ENCODE peak calls at places on chromosomes 16 and 17, in seven cellular contexts. F is H1, S is IMR-90, O is H9, N is mesendoderm, G is mesenchymal stem cell, R is trophoblast cell. I is an unnamed sample.

GRCh38 chr16:50940275-50940854 is 198.5 kb downstream of the CYLD start:
- DNase-seq in F (no peak), S (no peak), O (no peak), N (no peak), G (no peak), R (no peak), I (no peak)

GRCh38 chr16:66427451-66427860 is 361 bp downstream of the BEAN1 start:
- DNase-seq in F (no peak), S (no peak), O (no peak), N (no peak), G (no peak), R (no peak), I (no peak)

GRCh38 chr17:44956076-44956475 is 8.5 kb upstream of the KIF18B start:
- DNase-seq in F (no peak), S (no peak), O (no peak), N (no peak), G (no peak), R (no peak), I (no peak)

GRCh38 chr17:32941419-32942032 is 13.6 kb downstream of the TMEM98 start:
- DNase-seq in F (no peak), S (no peak), O (no peak), N (no peak), G (no peak), R (peak; percentile 20), I (no peak)

GRCh38 chr16:627458-628239 is 3.1 kb upstream of the WFIKKN1 start:
- DNase-seq in F (peak; percentile 53), S (no peak), O (peak; percentile 33), N (no peak), G (no peak), R (no peak), I (no peak)

GRCh38 chr17:46072998-46073397 is 73.9 kb downstream of the STH start:
- DNase-seq in F (no peak), S (peak; percentile 80), O (no peak), N (peak; percentile 77), G (peak; percentile 74), R (peak; percentile 76), I (no peak)

GRCh38 chr16:49969356-49970030 is 55.5 kb upstream of the CNEP1R1 start:
- DNase-seq in F (no peak), S (no peak), O (no peak), N (no peak), G (peak; percentile 6), R (peak; percentile 66), I (no peak)

GRCh38 chr17:83159204-83160049 is 80.0 kb downstream of the METRNL start:
- DNase-seq in F (no peak), S (no peak), O (no peak), N (no peak), G (no peak), R (no peak), I (no peak)

GRCh38 chr16:47374629-47375028 is 86.2 kb downstream of the ITFG1 start:
- DNase-seq in F (no peak), S (peak; percentile 87), O (no peak), N (no peak), G (peak; percentile 27), R (no peak), I (no peak)

GRCh38 chr17:54972406-54973138 is 4.0 kb downstream of the STXBP4 start:
- DNase-seq in F (no peak), S (no peak), O (no peak), N (no peak), G (no peak), R (no peak), I (no peak)

GRCh38 chr17:62968445-62968923 is 2.4 kb downstream of the TANC2 start:
- DNase-seq in F (no peak), S (peak; percentile 94), O (peak; percentile 74), N (peak; percentile 92), G (peak; percentile 91), R (peak; percentile 90), I (peak; percentile 53)

GRCh38 chr17:19331134-19331533 is 31.4 kb downstream of the B9D1 start:
- DNase-seq in F (no peak), S (peak; percentile 92), O (no peak), N (no peak), G (peak; percentile 77), R (peak; percentile 84), I (no peak)

GRCh38 chr16:46947900-46948547 is 25.4 kb downstream of the DNAJA2 start:
- DNase-seq in F (no peak), S (peak; percentile 49), O (no peak), N (peak; percentile 30), G (peak; percentile 50), R (peak; percentile 58), I (peak; percentile 35)

GRCh38 chr16:63749256-63749655 is 1372.6 kb downstream of the CDH11 start:
- DNase-seq in F (no peak), S (no peak), O (no peak), N (no peak), G (peak; percentile 7), R (no peak), I (no peak)

GRCh38 chr17:67624886-67625656 is 92.7 kb upstream of the NOL11 start:
- DNase-seq in F (no peak), S (no peak), O (no peak), N (peak; percentile 8), G (no peak), R (no peak), I (no peak)

GRCh38 chr16:84933774-84934571 is 77.4 kb downstream of the ZDHHC7 start:
- DNase-seq in F (no peak), S (peak; percentile 47), O (no peak), N (no peak), G (no peak), R (no peak), I (no peak)

GRCh38 chr17:75897076-75898019 is 597 bp upstream of the TRIM65 start:
- DNase-seq in F (no peak), S (no peak), O (peak; percentile 74), N (peak; percentile 58), G (no peak), R (no peak), I (no peak)

GRCh38 chr16:76226011-76226410 is 51.2 kb upstream of the CNTNAP4 start:
- DNase-seq in F (no peak), S (no peak), O (no peak), N (no peak), G (peak; percentile 82), R (no peak), I (no peak)

GRCh38 chr17:72101526-72101925 is 19.3 kb upstream of the SOX9 start:
- DNase-seq in F (no peak), S (peak; percentile 47), O (no peak), N (no peak), G (no peak), R (no peak), I (no peak)

GRCh38 chr17:10987786-10988185 is 149.9 kb upstream of the PIRT start:
- DNase-seq in F (no peak), S (no peak), O (peak; percentile 12), N (no peak), G (no peak), R (no peak), I (no peak)
- H2BK120ac ChIP-seq in F (no peak overlapping the region), S (no peak overlapping the region), O (no peak overlapping the region), N (no peak overlapping the region), G (no peak overlapping the region), R (no peak overlapping the region), I (no peak overlapping the region)

GRCh38 chr16:17275076-17275732 is 195.6 kb downstream of the XYLT1 start:
- DNase-seq in F (no peak), S (no peak), O (no peak), N (no peak), G (no peak), R (no peak), I (no peak)

GRCh38 chr16:17276610-17277009 is 194.2 kb downstream of the XYLT1 start:
- DNase-seq in F (no peak), S (no peak), O (no peak), N (no peak), G (no peak), R (no peak), I (no peak)

GRCh38 chr16:17273142-17273561 is 197.6 kb downstream of the XYLT1 start:
- DNase-seq in F (no peak), S (peak; percentile 94), O (no peak), N (peak; percentile 72), G (no peak), R (peak; percentile 65), I (no peak)

GRCh38 chr16:17277981-17278381 is 192.8 kb downstream of the XYLT1 start:
- DNase-seq in F (peak; percentile 59), S (peak; percentile 7), O (peak; percentile 67), N (peak; percentile 67), G (no peak), R (peak; percentile 34), I (no peak)

DNA sequence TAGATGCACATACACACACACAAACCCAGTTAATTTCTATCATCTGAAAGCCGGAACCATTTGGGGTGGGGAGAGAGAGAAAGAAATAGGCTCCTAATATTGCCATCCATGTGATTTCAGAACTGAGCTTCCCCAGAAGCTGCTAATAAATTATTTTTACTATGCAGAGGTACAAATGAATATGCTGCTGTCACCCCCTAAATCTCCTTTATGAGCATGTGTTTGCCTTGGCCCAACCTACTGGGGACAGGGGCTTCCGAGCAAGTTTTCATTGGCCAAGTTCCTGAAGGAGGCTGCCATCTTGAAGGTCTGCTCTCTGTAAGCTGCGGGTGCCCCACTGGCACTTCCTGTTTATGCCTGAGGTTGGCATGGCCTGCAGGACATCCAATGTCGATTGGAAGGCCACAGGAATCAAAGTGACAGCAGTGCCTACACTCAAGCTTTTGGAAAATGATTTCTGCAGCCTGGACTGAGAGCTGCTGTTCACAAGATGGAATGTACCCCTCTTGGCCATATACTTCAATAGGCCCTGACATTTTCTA is 194.7 kb downstream of the XYLT1 start:
- DNase-seq in F (no peak), S (no peak), O (no peak), N (no peak), G (no peak), R (no peak), I (no peak)
- H4K8ac ChIP-seq in F (no peak overlapping the region), S (no peak overlapping the region), O (no peak overlapping the region), N (no peak overlapping the region), G (no peak overlapping the region), R (no peak overlapping the region), I (no peak overlapping the region)

DNA sequence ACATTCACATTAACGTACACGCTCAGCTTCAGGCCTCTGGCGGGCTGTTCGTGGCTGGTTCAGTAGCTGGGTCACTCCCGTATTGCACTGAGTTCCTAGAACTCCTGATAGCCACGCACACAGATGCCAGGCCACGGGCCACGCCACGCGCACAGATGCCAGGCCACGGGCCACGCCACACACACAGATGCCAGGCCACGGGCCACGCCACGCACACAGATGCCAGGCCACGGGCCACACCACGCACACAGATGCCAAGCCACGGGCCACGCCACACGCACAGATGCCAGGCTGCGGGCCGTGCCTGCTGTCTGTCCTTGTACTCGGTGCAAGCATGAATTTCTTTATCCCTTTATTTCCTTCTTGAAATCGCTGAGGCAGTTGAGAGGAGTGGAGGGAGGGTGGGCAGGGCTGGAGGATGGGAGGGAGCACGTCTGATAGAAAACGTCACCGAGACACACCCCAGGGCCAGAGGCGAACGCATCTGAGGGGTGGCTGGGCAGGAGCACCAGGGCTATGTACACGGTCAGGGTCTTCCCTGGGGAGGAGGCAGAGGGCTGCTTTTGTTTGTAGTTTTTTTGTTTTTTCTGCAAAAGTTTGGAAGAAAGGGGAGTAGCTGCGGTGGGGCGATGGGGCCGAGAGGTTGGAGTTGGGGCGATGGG is 8.6 kb upstream of the PABPN1L start:
- DNase-seq in F (no peak), S (no peak), O (no peak), N (no peak), G (no peak), R (no peak), I (no peak)
- H2BK120ac ChIP-seq in F (no peak overlapping the region), S (no peak overlapping the region), O (no peak overlapping the region), N (no peak overlapping the region), G (no peak overlapping the region), R (no peak overlapping the region), I (no peak overlapping the region)

GRCh38 chr17:65533056-65533745 is 28.2 kb downstream of the AXIN2 start:
- DNase-seq in F (no peak), S (no peak), O (no peak), N (no peak), G (no peak), R (no peak), I (no peak)
- H4K8ac ChIP-seq in F (peak overlapping the region; percentile 48), S (no peak overlapping the region), O (no peak overlapping the region), N (no peak overlapping the region), G (no peak overlapping the region), R (peak overlapping the region; percentile 74), I (no peak overlapping the region)

I was measured in neuronal stem cell.